ENCODE peak calls at places on chromosome 15, in seven cellular contexts. One of them, this sample, is unnamed.

GRCh38 chr15:74664670-74665069 is 31.2 kb downstream of the EDC3 start:
- DNase-seq in trophoblast cell: no peak
- DNase-seq in IMR-90: no peak
- DNase-seq in neuronal stem cell: no peak
- DNase-seq in H9: no peak
- DNase-seq in mesenchymal stem cell: no peak
- DNase-seq in H1: no peak
- DNase-seq in this sample: no peak

GRCh38 chr15:58758141-58758540 is 8.6 kb upstream of the ADAM10 start:
- DNase-seq in mesenchymal stem cell: peak
- DNase-seq in IMR-90: peak
- DNase-seq in H9: no peak
- DNase-seq in trophoblast cell: peak
- DNase-seq in neuronal stem cell: no peak
- DNase-seq in H1: no peak
- DNase-seq in this sample: no peak

GRCh38 chr15:90049030-90049429 is 47.9 kb downstream of the ZNF710 start:
- DNase-seq in H9: no peak
- DNase-seq in IMR-90: peak
- DNase-seq in mesenchymal stem cell: no peak
- DNase-seq in trophoblast cell: no peak
- DNase-seq in neuronal stem cell: no peak
- DNase-seq in H1: no peak
- DNase-seq in this sample: no peak

GRCh38 chr15:31387483-31388118 is 61.0 kb downstream of the KLF13 start:
- DNase-seq in mesenchymal stem cell: no peak
- DNase-seq in H1: no peak
- DNase-seq in trophoblast cell: no peak
- DNase-seq in IMR-90: peak
- DNase-seq in H9: no peak
- DNase-seq in neuronal stem cell: no peak
- DNase-seq in this sample: no peak

GRCh38 chr15:57647791-57648130 is 56.1 kb downstream of the MYZAP start:
- DNase-seq in H9: no peak
- DNase-seq in trophoblast cell: no peak
- DNase-seq in neuronal stem cell: no peak
- DNase-seq in mesenchymal stem cell: no peak
- DNase-seq in H1: no peak
- DNase-seq in IMR-90: peak
- DNase-seq in this sample: peak

GRCh38 chr15:77738441-77739437 is 106.0 kb upstream of the LINGO1 start:
- DNase-seq in mesenchymal stem cell: no peak
- DNase-seq in trophoblast cell: no peak
- DNase-seq in neuronal stem cell: no peak
- DNase-seq in H1: peak
- DNase-seq in H9: peak
- DNase-seq in IMR-90: no peak
- DNase-seq in this sample: no peak

GRCh38 chr15:51121118-51121517 is 26.4 kb upstream of the TNFAIP8L3 start:
- DNase-seq in mesenchymal stem cell: peak
- DNase-seq in H1: no peak
- DNase-seq in trophoblast cell: peak
- DNase-seq in IMR-90: peak
- DNase-seq in neuronal stem cell: no peak
- DNase-seq in H9: no peak
- DNase-seq in this sample: peak

GRCh38 chr15:86034904-86035303 is 44.8 kb upstream of the AGBL1 start:
- DNase-seq in H1: no peak
- DNase-seq in H9: no peak
- DNase-seq in neuronal stem cell: no peak
- DNase-seq in IMR-90: no peak
- DNase-seq in trophoblast cell: no peak
- DNase-seq in mesenchymal stem cell: no peak
- DNase-seq in this sample: no peak

GRCh38 chr15:25136119-25136518 is 181.3 kb downstream of the SNRPN start:
- DNase-seq in IMR-90: peak
- DNase-seq in mesenchymal stem cell: peak
- DNase-seq in H9: no peak
- DNase-seq in neuronal stem cell: no peak
- DNase-seq in trophoblast cell: peak
- DNase-seq in H1: no peak
- DNase-seq in this sample: peak

GRCh38 chr15:74259821-74260502 is 23.8 kb downstream of the CCDC33 start:
- DNase-seq in mesenchymal stem cell: no peak
- DNase-seq in IMR-90: no peak
- DNase-seq in trophoblast cell: no peak
- DNase-seq in H1: no peak
- DNase-seq in H9: no peak
- DNase-seq in neuronal stem cell: no peak
- DNase-seq in this sample: no peak

GRCh38 chr15:39184701-39185390 is 396.0 kb upstream of the THBS1 start:
- DNase-seq in H9: no peak
- DNase-seq in IMR-90: no peak
- DNase-seq in trophoblast cell: no peak
- DNase-seq in neuronal stem cell: no peak
- DNase-seq in mesenchymal stem cell: no peak
- DNase-seq in H1: no peak
- DNase-seq in this sample: no peak

GRCh38 chr15:63879211-63879610 is 45.5 kb upstream of the HERC1 start:
- DNase-seq in neuronal stem cell: peak
- DNase-seq in H9: no peak
- DNase-seq in trophoblast cell: no peak
- DNase-seq in H1: no peak
- DNase-seq in IMR-90: no peak
- DNase-seq in mesenchymal stem cell: no peak
- DNase-seq in this sample: peak

GRCh38 chr15:75693501-75694240 is 19.0 kb downstream of the CSPG4 start:
- DNase-seq in IMR-90: peak
- DNase-seq in H9: no peak
- DNase-seq in mesenchymal stem cell: peak
- DNase-seq in H1: no peak
- DNase-seq in trophoblast cell: no peak
- DNase-seq in neuronal stem cell: no peak
- DNase-seq in this sample: no peak

GRCh38 chr15:98878862-98879261 is 128.7 kb downstream of the PGPEP1L start:
- DNase-seq in neuronal stem cell: no peak
- DNase-seq in H1: no peak
- DNase-seq in mesenchymal stem cell: no peak
- DNase-seq in trophoblast cell: peak
- DNase-seq in H9: no peak
- DNase-seq in IMR-90: no peak
- DNase-seq in this sample: no peak

GRCh38 chr15:91694829-91695205 is 158.7 kb upstream of the SLCO3A1 start:
- DNase-seq in H1: no peak
- DNase-seq in H9: no peak
- DNase-seq in IMR-90: peak
- DNase-seq in mesenchymal stem cell: no peak
- DNase-seq in trophoblast cell: peak
- DNase-seq in neuronal stem cell: no peak
- DNase-seq in this sample: no peak

GRCh38 chr15:80764535-80764934 is 14.6 kb upstream of the CEMIP start:
- DNase-seq in H9: no peak
- DNase-seq in mesenchymal stem cell: no peak
- DNase-seq in trophoblast cell: no peak
- DNase-seq in H1: no peak
- DNase-seq in neuronal stem cell: no peak
- DNase-seq in IMR-90: no peak
- DNase-seq in this sample: no peak

GRCh38 chr15:77538793-77539487 is 93.8 kb downstream of the LINGO1 start:
- DNase-seq in trophoblast cell: no peak
- DNase-seq in neuronal stem cell: no peak
- DNase-seq in IMR-90: no peak
- DNase-seq in H1: no peak
- DNase-seq in mesenchymal stem cell: no peak
- DNase-seq in H9: no peak
- DNase-seq in this sample: no peak

GRCh38 chr15:48424076-48424475 is 92.8 kb downstream of the DUT start:
- DNase-seq in neuronal stem cell: no peak
- DNase-seq in mesenchymal stem cell: peak
- DNase-seq in trophoblast cell: peak
- DNase-seq in H1: no peak
- DNase-seq in IMR-90: peak
- DNase-seq in H9: no peak
- DNase-seq in this sample: peak

GRCh38 chr15:61746589-61746988 is 313.7 kb downstream of the VPS13C start:
- DNase-seq in trophoblast cell: no peak
- DNase-seq in H9: no peak
- DNase-seq in IMR-90: no peak
- DNase-seq in neuronal stem cell: no peak
- DNase-seq in H1: no peak
- DNase-seq in mesenchymal stem cell: no peak
- DNase-seq in this sample: no peak

GRCh38 chr15:61750271-61751084 is 309.8 kb downstream of the VPS13C start:
- DNase-seq in H9: no peak
- DNase-seq in H1: no peak
- DNase-seq in neuronal stem cell: no peak
- DNase-seq in trophoblast cell: no peak
- DNase-seq in IMR-90: no peak
- DNase-seq in mesenchymal stem cell: no peak
- DNase-seq in this sample: no peak

GRCh38 chr15:61752001-61752400 is 308.2 kb downstream of the VPS13C start:
- DNase-seq in mesenchymal stem cell: no peak
- DNase-seq in IMR-90: no peak
- DNase-seq in trophoblast cell: no peak
- DNase-seq in neuronal stem cell: no peak
- DNase-seq in H1: no peak
- DNase-seq in H9: peak
- DNase-seq in this sample: peak

GRCh38 chr15:61749169-61749568 is 311.1 kb downstream of the VPS13C start:
- DNase-seq in trophoblast cell: no peak
- DNase-seq in H9: no peak
- DNase-seq in IMR-90: no peak
- DNase-seq in neuronal stem cell: no peak
- DNase-seq in H1: no peak
- DNase-seq in mesenchymal stem cell: no peak
- DNase-seq in this sample: no peak

DNA sequence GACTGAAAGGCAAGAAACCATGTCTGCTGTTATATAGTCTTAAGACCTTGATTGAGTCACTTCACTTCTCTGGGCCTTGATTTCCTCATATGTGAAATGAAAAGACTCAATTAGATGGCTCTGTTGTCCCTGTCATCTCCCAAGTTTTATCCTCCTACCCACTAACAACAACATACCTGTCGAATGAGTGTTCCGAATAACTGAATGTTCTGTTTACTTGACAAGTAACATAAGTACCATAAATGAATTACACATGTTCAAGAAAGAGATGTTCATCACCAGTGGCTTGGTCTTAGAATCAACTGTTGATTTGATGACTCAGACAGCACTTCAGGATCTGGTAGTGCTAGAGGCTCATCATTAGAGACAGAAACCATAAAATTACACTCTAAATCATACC is 311.7 kb downstream of the VPS13C start:
- DNase-seq in trophoblast cell: no peak
- DNase-seq in mesenchymal stem cell: no peak
- DNase-seq in H9: no peak
- DNase-seq in IMR-90: no peak
- DNase-seq in H1: no peak
- DNase-seq in neuronal stem cell: no peak
- DNase-seq in this sample: no peak
- H2BK120ac ChIP-seq in trophoblast cell: no peak
- H2BK120ac ChIP-seq in mesenchymal stem cell: no peak
- H2BK120ac ChIP-seq in H9: no peak
- H2BK120ac ChIP-seq in IMR-90: no peak
- H2BK120ac ChIP-seq in H1: no peak
- H2BK120ac ChIP-seq in neuronal stem cell: no peak
- H2BK120ac ChIP-seq in this sample: no peak

GRCh38 chr15:26433818-26434217 is 339.0 kb downstream of the GABRB3 start:
- DNase-seq in IMR-90: no peak
- DNase-seq in mesenchymal stem cell: no peak
- DNase-seq in H1: no peak
- DNase-seq in H9: no peak
- DNase-seq in neuronal stem cell: no peak
- DNase-seq in trophoblast cell: no peak
- DNase-seq in this sample: no peak
- H2BK5ac ChIP-seq in IMR-90: no peak
- H2BK5ac ChIP-seq in mesenchymal stem cell: no peak
- H2BK5ac ChIP-seq in H1: no peak
- H2BK5ac ChIP-seq in H9: no peak
- H2BK5ac ChIP-seq in neuronal stem cell: no peak
- H2BK5ac ChIP-seq in trophoblast cell: no peak
- H2BK5ac ChIP-seq in this sample: no peak

GRCh38 chr15:68277131-68277604 is 377 bp upstream of the FEM1B start:
- DNase-seq in neuronal stem cell: peak
- DNase-seq in trophoblast cell: no peak
- DNase-seq in IMR-90: peak
- DNase-seq in H1: no peak
- DNase-seq in H9: no peak
- DNase-seq in mesenchymal stem cell: no peak
- DNase-seq in this sample: peak

GRCh38 chr15:68277605-68278344 is at the start of gene FEM1B:
- DNase-seq in H9: peak
- DNase-seq in mesenchymal stem cell: peak
- DNase-seq in neuronal stem cell: peak
- DNase-seq in IMR-90: peak
- DNase-seq in trophoblast cell: peak
- DNase-seq in H1: peak
- DNase-seq in this sample: peak

GRCh38 chr15:68279218-68279533 is 1.6 kb downstream of the FEM1B start:
- DNase-seq in H1: no peak
- DNase-seq in H9: no peak
- DNase-seq in trophoblast cell: no peak
- DNase-seq in mesenchymal stem cell: no peak
- DNase-seq in IMR-90: no peak
- DNase-seq in neuronal stem cell: no peak
- DNase-seq in this sample: no peak

GRCh38 chr15:68279779-68280745 is 2.5 kb downstream of the FEM1B start:
- DNase-seq in mesenchymal stem cell: no peak
- DNase-seq in neuronal stem cell: no peak
- DNase-seq in IMR-90: no peak
- DNase-seq in trophoblast cell: no peak
- DNase-seq in H1: no peak
- DNase-seq in H9: no peak
- DNase-seq in this sample: peak

GRCh38 chr15:68278345-68279217 is 1.0 kb downstream of the FEM1B start:
- DNase-seq in neuronal stem cell: no peak
- DNase-seq in H9: peak
- DNase-seq in mesenchymal stem cell: peak
- DNase-seq in H1: no peak
- DNase-seq in trophoblast cell: peak
- DNase-seq in IMR-90: peak
- DNase-seq in this sample: peak
- H2BK120ac ChIP-seq in neuronal stem cell: no peak
- H2BK120ac ChIP-seq in H9: no peak
- H2BK120ac ChIP-seq in mesenchymal stem cell: peak
- H2BK120ac ChIP-seq in H1: no peak
- H2BK120ac ChIP-seq in trophoblast cell: peak
- H2BK120ac ChIP-seq in IMR-90: peak
- H2BK120ac ChIP-seq in this sample: no peak

DNA sequence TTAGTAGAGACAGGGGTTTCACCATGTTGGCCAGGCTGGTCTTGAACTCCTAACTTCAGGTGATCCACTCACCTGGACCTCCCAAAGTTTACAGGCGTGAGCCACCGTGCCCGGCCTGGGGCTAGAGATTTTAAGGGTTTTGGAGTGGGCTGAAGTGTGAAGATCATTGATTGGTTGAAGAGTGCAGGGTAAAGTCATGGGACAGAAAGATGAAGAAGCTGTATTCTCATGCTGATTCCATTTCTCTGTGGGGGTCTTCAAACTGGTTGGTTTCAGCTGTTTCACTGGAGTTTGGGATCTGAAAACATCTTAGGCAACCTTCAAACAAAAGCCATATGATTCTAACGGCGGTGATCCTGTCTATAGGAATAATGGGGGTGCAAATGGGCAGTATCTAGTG is 52.1 kb downstream of the GATM start:
- DNase-seq in H1: no peak
- DNase-seq in IMR-90: no peak
- DNase-seq in H9: no peak
- DNase-seq in mesenchymal stem cell: no peak
- DNase-seq in neuronal stem cell: no peak
- DNase-seq in trophoblast cell: no peak
- DNase-seq in this sample: no peak
- H2BK5ac ChIP-seq in H1: no peak
- H2BK5ac ChIP-seq in IMR-90: no peak
- H2BK5ac ChIP-seq in H9: no peak
- H2BK5ac ChIP-seq in mesenchymal stem cell: no peak
- H2BK5ac ChIP-seq in neuronal stem cell: no peak
- H2BK5ac ChIP-seq in trophoblast cell: no peak
- H2BK5ac ChIP-seq in this sample: no peak

This sample was measured in mesendoderm.